ENCODE peak calls at places on chromosomes 4 and X, in six cellular contexts. One of them, this sample, is unnamed.

GRCh38 chrX:70979136-70979762 is 48.4 kb upstream of the SLC7A3 start:
- DNase-seq in MM.1S: no peak
- DNase-seq in K562: peak; percentile 36
- DNase-seq in ovary: no peak
- DNase-seq in fibroblast of lung: peak; percentile 48
- DNase-seq in heart left ventricle: no peak
- DNase-seq in this sample: no peak

GRCh38 chr4:95728145-95728544 is 111.7 kb upstream of the PDHA2 start:
- DNase-seq in heart left ventricle: no peak
- DNase-seq in K562: no peak
- DNase-seq in fibroblast of lung: peak; percentile 11
- DNase-seq in MM.1S: no peak
- DNase-seq in ovary: no peak
- DNase-seq in this sample: peak; percentile 7

GRCh38 chrX:137562096-137562495 is 3.8 kb upstream of the ZIC3 start:
- DNase-seq in K562: no peak
- DNase-seq in fibroblast of lung: no peak
- DNase-seq in MM.1S: no peak
- DNase-seq in ovary: no peak
- DNase-seq in heart left ventricle: no peak
- DNase-seq in this sample: no peak

GRCh38 chrX:145190801-145191389 is 56.4 kb upstream of the SPANXN1 start:
- DNase-seq in MM.1S: no peak
- DNase-seq in K562: no peak
- DNase-seq in fibroblast of lung: peak; percentile 0
- DNase-seq in ovary: no peak
- DNase-seq in heart left ventricle: no peak
- DNase-seq in this sample: no peak

GRCh38 chr4:104942990-104943758 is 203.5 kb upstream of the TET2 start:
- DNase-seq in MM.1S: no peak
- DNase-seq in fibroblast of lung: peak; percentile 6
- DNase-seq in K562: no peak
- DNase-seq in heart left ventricle: no peak
- DNase-seq in ovary: no peak
- DNase-seq in this sample: peak; percentile 71

GRCh38 chrX:67555578-67556203 is 11.9 kb downstream of the AR start:
- DNase-seq in fibroblast of lung: peak; percentile 36
- DNase-seq in ovary: no peak
- DNase-seq in MM.1S: peak; percentile 27
- DNase-seq in heart left ventricle: no peak
- DNase-seq in K562: peak; percentile 30
- DNase-seq in this sample: no peak

GRCh38 chr4:17809667-17810066 is 890 bp downstream of the DCAF16 start:
- DNase-seq in K562: no peak
- DNase-seq in heart left ventricle: no peak
- DNase-seq in fibroblast of lung: no peak
- DNase-seq in ovary: no peak
- DNase-seq in MM.1S: no peak
- DNase-seq in this sample: no peak

GRCh38 chr4:149707862-149708261 is 107.8 kb downstream of the IQCM start:
- DNase-seq in ovary: no peak
- DNase-seq in heart left ventricle: no peak
- DNase-seq in MM.1S: no peak
- DNase-seq in fibroblast of lung: no peak
- DNase-seq in K562: no peak
- DNase-seq in this sample: no peak

GRCh38 chr4:28006021-28006420 is 1145.4 kb downstream of the STIM2 start:
- DNase-seq in K562: no peak
- DNase-seq in MM.1S: no peak
- DNase-seq in ovary: no peak
- DNase-seq in heart left ventricle: peak; percentile 28
- DNase-seq in fibroblast of lung: no peak
- DNase-seq in this sample: no peak

GRCh38 chr4:114535725-114536124 is 62.9 kb upstream of the UGT8 start:
- DNase-seq in K562: no peak
- DNase-seq in fibroblast of lung: no peak
- DNase-seq in heart left ventricle: no peak
- DNase-seq in MM.1S: no peak
- DNase-seq in ovary: no peak
- DNase-seq in this sample: peak; percentile 63

GRCh38 chr4:168735735-168736134 is 238.9 kb downstream of the PALLD start:
- DNase-seq in ovary: no peak
- DNase-seq in heart left ventricle: no peak
- DNase-seq in MM.1S: no peak
- DNase-seq in K562: no peak
- DNase-seq in fibroblast of lung: no peak
- DNase-seq in this sample: no peak

GRCh38 chr4:21991050-21991449 is 42.5 kb upstream of the KCNIP4 start:
- DNase-seq in fibroblast of lung: peak; percentile 61
- DNase-seq in MM.1S: no peak
- DNase-seq in K562: no peak
- DNase-seq in heart left ventricle: no peak
- DNase-seq in ovary: no peak
- DNase-seq in this sample: no peak

GRCh38 chr4:48127882-48128394 is 6.1 kb downstream of the TXK start:
- DNase-seq in heart left ventricle: peak; percentile 67
- DNase-seq in MM.1S: peak; percentile 94
- DNase-seq in fibroblast of lung: peak; percentile 93
- DNase-seq in K562: peak; percentile 73
- DNase-seq in ovary: no peak
- DNase-seq in this sample: peak; percentile 92

GRCh38 chr4:88077911-88078310 is 70.5 kb downstream of the PKD2 start:
- DNase-seq in heart left ventricle: no peak
- DNase-seq in MM.1S: no peak
- DNase-seq in ovary: no peak
- DNase-seq in fibroblast of lung: peak; percentile 20
- DNase-seq in K562: no peak
- DNase-seq in this sample: no peak
- H3K27ac ChIP-seq in heart left ventricle: no peak overlapping the region
- H3K27ac ChIP-seq in MM.1S: no peak overlapping the region
- H3K27ac ChIP-seq in ovary: no peak overlapping the region
- H3K27ac ChIP-seq in fibroblast of lung: no peak overlapping the region
- H3K27ac ChIP-seq in K562: no peak overlapping the region
- H3K27ac ChIP-seq in this sample: no peak overlapping the region

GRCh38 chrX:131010186-131010585 is 48.0 kb upstream of the ARHGAP36 start:
- DNase-seq in heart left ventricle: no peak
- DNase-seq in K562: no peak
- DNase-seq in MM.1S: no peak
- DNase-seq in fibroblast of lung: no peak
- DNase-seq in ovary: no peak
- DNase-seq in this sample: no peak
- TF ChIP-seq CTCF in heart left ventricle: no peak
- TF ChIP-seq CTCF in K562: no peak
- TF ChIP-seq CTCF in MM.1S: no peak
- TF ChIP-seq CTCF in fibroblast of lung: no peak
- TF ChIP-seq CTCF in ovary: no peak
- TF ChIP-seq CTCF in this sample: no peak

GRCh38 chrX:129043138-129043537 is 480.2 kb downstream of the SMARCA1 start:
- DNase-seq in fibroblast of lung: no peak
- DNase-seq in ovary: no peak
- DNase-seq in K562: no peak
- DNase-seq in heart left ventricle: no peak
- DNase-seq in MM.1S: no peak
- DNase-seq in this sample: no peak
- H3K4me1 ChIP-seq in fibroblast of lung: no peaks in the 10 kb centered on the region
- H3K4me1 ChIP-seq in ovary: no peaks in the 10 kb centered on the region
- H3K4me1 ChIP-seq in K562: no peaks in the 10 kb centered on the region
- H3K4me1 ChIP-seq in heart left ventricle: no peaks in the 10 kb centered on the region
- H3K4me1 ChIP-seq in MM.1S: no peaks in the 10 kb centered on the region
- H3K4me1 ChIP-seq in this sample: no peaks in the 10 kb centered on the region

GRCh38 chr4:139316733-139317132 is 14.5 kb upstream of the NDUFC1 start:
- DNase-seq in K562: peak; percentile 21
- DNase-seq in MM.1S: no peak
- DNase-seq in fibroblast of lung: no peak
- DNase-seq in ovary: no peak
- DNase-seq in heart left ventricle: no peak
- DNase-seq in this sample: no peak
- H3K27ac ChIP-seq in K562: peak overlapping the region; percentile 55
- H3K27ac ChIP-seq in MM.1S: no peak overlapping the region
- H3K27ac ChIP-seq in fibroblast of lung: no peak overlapping the region
- H3K27ac ChIP-seq in ovary: no peak overlapping the region
- H3K27ac ChIP-seq in heart left ventricle: no peak overlapping the region
- H3K27ac ChIP-seq in this sample: no peak overlapping the region

DNA sequence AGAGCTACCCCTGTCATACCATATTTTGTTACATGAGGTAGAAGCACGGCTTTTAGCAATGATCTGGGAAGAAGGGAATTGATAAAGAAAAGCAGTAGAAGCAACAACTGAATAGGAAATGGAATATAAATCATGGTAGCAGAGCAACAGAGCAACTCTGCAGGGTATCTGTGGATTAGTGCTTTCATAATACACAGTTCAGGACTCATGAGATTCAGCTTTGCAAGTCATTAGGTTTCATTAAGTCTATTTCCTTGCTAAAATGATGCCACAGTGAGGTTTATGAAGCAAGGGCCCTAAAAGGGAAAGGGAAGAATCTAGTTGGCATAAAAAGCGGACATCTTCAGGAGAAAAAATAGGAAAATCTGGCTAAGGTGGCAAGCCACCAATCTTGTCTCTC is 45.6 kb upstream of the GRPR start:
- DNase-seq in ovary: no peak
- DNase-seq in heart left ventricle: no peak
- DNase-seq in MM.1S: no peak
- DNase-seq in K562: no peak
- DNase-seq in fibroblast of lung: no peak
- DNase-seq in this sample: no peak
- TF ChIP-seq CTCF in ovary: no peak
- TF ChIP-seq CTCF in heart left ventricle: no peak
- TF ChIP-seq CTCF in MM.1S: no peak
- TF ChIP-seq CTCF in K562: no peak
- TF ChIP-seq CTCF in fibroblast of lung: no peak
- TF ChIP-seq CTCF in this sample: no peak

GRCh38 chr4:147794787-147795413 is 63.0 kb downstream of the ARHGAP10 start:
- DNase-seq in ovary: no peak
- DNase-seq in MM.1S: no peak
- DNase-seq in heart left ventricle: no peak
- DNase-seq in K562: no peak
- DNase-seq in fibroblast of lung: no peak
- DNase-seq in this sample: no peak
- H3K4me1 ChIP-seq in ovary: peaks cover 16% of the 10 kb centered on the region
- H3K4me1 ChIP-seq in MM.1S: peaks cover 12% of the 10 kb centered on the region
- H3K4me1 ChIP-seq in heart left ventricle: peaks cover 24% of the 10 kb centered on the region
- H3K4me1 ChIP-seq in K562: no peaks in the 10 kb centered on the region
- H3K4me1 ChIP-seq in fibroblast of lung: peaks cover 4% of the 10 kb centered on the region
- H3K4me1 ChIP-seq in this sample: peaks cover 33% of the 10 kb centered on the region

GRCh38 chr4:76607846-76608245 is 172.8 kb downstream of the SHROOM3 start:
- DNase-seq in fibroblast of lung: no peak
- DNase-seq in MM.1S: no peak
- DNase-seq in heart left ventricle: no peak
- DNase-seq in ovary: no peak
- DNase-seq in K562: no peak
- DNase-seq in this sample: no peak
- H3K27ac ChIP-seq in fibroblast of lung: no peak overlapping the region
- H3K27ac ChIP-seq in MM.1S: peak overlapping the region; percentile 95
- H3K27ac ChIP-seq in heart left ventricle: no peak overlapping the region
- H3K27ac ChIP-seq in ovary: no peak overlapping the region
- H3K27ac ChIP-seq in K562: no peak overlapping the region
- H3K27ac ChIP-seq in this sample: no peak overlapping the region